ENCODE peak calls at places on chromosomes 5 and 9, in seven cellular contexts. V is astrocyte of the spinal cord; S is A549; O is lower leg skin; H is CD8-positive, alpha-beta T cell; E is islet precursor cell; P is amygdala. I is an unnamed sample.

GRCh38 chr5:26572486-26572885 is 465.9 kb downstream of the CDH9 start:
- DNase-seq in V (no peak), S (no peak), O (no peak), H (no peak), E (no peak), P (no peak), I (no peak)

GRCh38 chr9:89021154-89021803 is 30.0 kb downstream of the S1PR3 start:
- DNase-seq in V (peak), S (peak), O (peak), H (no peak), E (peak), P (no peak), I (no peak)

GRCh38 chr9:32942755-32943460 is 58.5 kb downstream of the APTX start:
- DNase-seq in V (no peak), S (no peak), O (no peak), H (no peak), E (no peak), P (no peak), I (no peak)

GRCh38 chr9:69027355-69028097 is 8.0 kb upstream of the FXN start:
- DNase-seq in V (peak), S (peak), O (no peak), H (peak), E (peak), P (no peak), I (no peak)

GRCh38 chr5:132747693-132748440 is 641 bp downstream of the CCNI2 start:
- DNase-seq in V (no peak), S (no peak), O (no peak), H (peak), E (peak), P (no peak), I (no peak)

GRCh38 chr9:136668983-136669790 is 6.5 kb downstream of the EGFL7 start:
- DNase-seq in V (no peak), S (peak), O (no peak), H (no peak), E (no peak), P (no peak), I (no peak)

GRCh38 chr5:173706700-173707099 is 90.2 kb upstream of the BOD1 start:
- DNase-seq in V (no peak), S (no peak), O (no peak), H (no peak), E (no peak), P (no peak), I (no peak)

GRCh38 chr5:127440831-127441230 is 76.6 kb upstream of the PRRC1 start:
- DNase-seq in V (peak), S (no peak), O (no peak), H (no peak), E (no peak), P (no peak), I (no peak)

GRCh38 chr9:114282104-114282485 is 40.8 kb upstream of the ORM1 start:
- DNase-seq in V (no peak), S (no peak), O (no peak), H (no peak), E (no peak), P (no peak), I (no peak)

GRCh38 chr5:62489471-62489870 is 76.9 kb downstream of the IPO11 start:
- DNase-seq in V (no peak), S (peak), O (no peak), H (no peak), E (no peak), P (no peak), I (no peak)

GRCh38 chr5:3324421-3325101 is 271.1 kb upstream of the IRX1 start:
- DNase-seq in V (no peak), S (no peak), O (no peak), H (no peak), E (no peak), P (no peak), I (no peak)

GRCh38 chr9:107438211-107439030 is 51.1 kb downstream of the KLF4 start:
- DNase-seq in V (no peak), S (no peak), O (no peak), H (no peak), E (peak), P (no peak), I (no peak)

GRCh38 chr5:172788771-172789686 is 18.0 kb upstream of the DUSP1 start:
- DNase-seq in V (no peak), S (peak), O (no peak), H (no peak), E (peak), P (no peak), I (no peak)

GRCh38 chr5:73204302-73204701 is 31.3 kb downstream of the TMEM174 start:
- DNase-seq in V (no peak), S (no peak), O (no peak), H (no peak), E (no peak), P (no peak), I (no peak)

GRCh38 chr5:53126514-53126913 is 17.0 kb upstream of the MOCS2 start:
- DNase-seq in V (peak), S (no peak), O (no peak), H (no peak), E (no peak), P (no peak), I (no peak)

GRCh38 chr9:125409217-125409636 is 147.6 kb downstream of the GAPVD1 start:
- DNase-seq in V (no peak), S (peak), O (no peak), H (no peak), E (no peak), P (no peak), I (no peak)

GRCh38 chr5:82164109-82164956 is 113.8 kb downstream of the RPS23 start:
- DNase-seq in V (peak), S (peak), O (no peak), H (no peak), E (no peak), P (no peak), I (no peak)

GRCh38 chr5:171946382-171946781 is 60.1 kb downstream of the FBXW11 start:
- DNase-seq in V (no peak), S (no peak), O (no peak), H (no peak), E (peak), P (no peak), I (no peak)

GRCh38 chr5:32445831-32446614 is 1.5 kb upstream of the ZFR start:
- DNase-seq in V (no peak), S (no peak), O (no peak), H (no peak), E (no peak), P (no peak), I (no peak)

GRCh38 chr9:76198336-76198735 is 195.9 kb downstream of the RFK start:
- DNase-seq in V (peak), S (no peak), O (no peak), H (no peak), E (no peak), P (no peak), I (no peak)

GRCh38 chr5:127040779-127041520 is 10.6 kb upstream of the MARCHF3 start:
- DNase-seq in V (peak), S (peak), O (no peak), H (no peak), E (no peak), P (no peak), I (no peak)

GRCh38 chr9:77764894-77765780 is 117.0 kb upstream of the GNA14 start:
- DNase-seq in V (peak), S (peak), O (no peak), H (no peak), E (no peak), P (no peak), I (no peak)

GRCh38 chr9:35616681-35617459 is 1.3 kb downstream of the CD72 start:
- DNase-seq in V (peak), S (no peak), O (no peak), H (peak), E (peak), P (no peak), I (no peak)

GRCh38 chr9:128419061-128419925 is 1.4 kb upstream of the CERCAM start:
- DNase-seq in V (no peak), S (no peak), O (no peak), H (no peak), E (peak), P (no peak), I (no peak)

GRCh38 chr5:143758750-143759149 is 53.2 kb upstream of the HMHB1 start:
- DNase-seq in V (no peak), S (no peak), O (peak), H (no peak), E (no peak), P (no peak), I (no peak)

GRCh38 chr9:123378956-123379660 is 23.1 kb downstream of the CRB2 start:
- DNase-seq in V (no peak), S (no peak), O (no peak), H (no peak), E (no peak), P (no peak), I (no peak)

GRCh38 chr5:150116667-150117395 is 30.5 kb upstream of the CSF1R start:
- DNase-seq in V (no peak), S (no peak), O (no peak), H (no peak), E (peak), P (no peak), I (no peak)

GRCh38 chr9:136297016-136297691 is 6.7 kb downstream of the CCDC187 start:
- DNase-seq in V (no peak), S (no peak), O (no peak), H (no peak), E (no peak), P (no peak), I (no peak)

GRCh38 chr5:72137826-72138409 is 30.6 kb downstream of the MAP1B start:
- DNase-seq in V (no peak), S (no peak), O (no peak), H (no peak), E (no peak), P (no peak), I (no peak)

GRCh38 chr9:125461501-125462190 is 200.0 kb downstream of the GAPVD1 start:
- DNase-seq in V (no peak), S (no peak), O (no peak), H (no peak), E (no peak), P (no peak), I (no peak)

GRCh38 chr5:149916317-149917072 is 28.1 kb downstream of the PDE6A start:
- DNase-seq in V (peak), S (no peak), O (no peak), H (no peak), E (no peak), P (no peak), I (no peak)

GRCh38 chr5:68894673-68895072 is 199.1 kb upstream of the SLC30A5 start:
- DNase-seq in V (no peak), S (no peak), O (no peak), H (no peak), E (peak), P (no peak), I (no peak)

GRCh38 chr5:22850981-22851380 is 2.2 kb downstream of the CDH12 start:
- DNase-seq in V (no peak), S (no peak), O (no peak), H (no peak), E (no peak), P (no peak), I (no peak)

GRCh38 chr9:16150938-16151650 is 598.3 kb downstream of the CCDC171 start:
- DNase-seq in V (no peak), S (no peak), O (no peak), H (no peak), E (peak), P (no peak), I (no peak)

I was measured in caudate nucleus.